ENCODE peak calls at places on chromosome 6, in nine cellular contexts. W is HEK293T; B is activated CD8-positive, alpha-beta memory T cell treated with anti-CD3 and anti-CD28 coated beads for 1 hour; H is stimulated activated CD8-positive, alpha-beta memory T cell treated with anti-CD3 and anti-CD28 coated beads, Interleukin-7, amount 100 ng/mL, for 24 hours; V is stimulated activated CD4-positive, alpha-beta T cell treated with anti-CD3 and anti-CD28 coated beads, Interleukin-4, amount 100 ng/mL, for 4 hours; U is mucosa of descending colon; K is stimulated activated naive CD8-positive, alpha-beta T cell treated with anti-CD3 and anti-CD28 coated beads, Interleukin-15, amount 100 ng/mL, for 72 hours; C is tibial artery; D is midbrain. Q is an unnamed sample.

GRCh38 chr6:148761532-148761951 is 14.7 kb downstream of the UST start:
- DNase-seq in W (no peak), B (no peak), H (no peak), V (no peak), U (peak), K (peak), C (no peak), D (no peak), Q (peak)

GRCh38 chr6:82072771-82073170 is 174.8 kb downstream of the IBTK start:
- DNase-seq in W (no peak), B (no peak), H (no peak), V (no peak), U (no peak), K (no peak), C (no peak), D (no peak), Q (no peak)

GRCh38 chr6:18506387-18507017 is 119.4 kb downstream of the RNF144B start:
- DNase-seq in W (no peak), B (no peak), H (no peak), V (no peak), U (no peak), K (no peak), C (no peak), D (no peak), Q (no peak)

GRCh38 chr6:148426317-148426977 is 83.8 kb downstream of the SASH1 start:
- DNase-seq in W (no peak), B (no peak), H (no peak), V (no peak), U (no peak), K (no peak), C (no peak), D (no peak), Q (no peak)

GRCh38 chr6:108945686-108946158 is 97.5 kb downstream of the ARMC2 start:
- DNase-seq in W (no peak), B (no peak), H (no peak), V (no peak), U (peak), K (no peak), C (peak), D (peak), Q (no peak)

GRCh38 chr6:142279350-142280180 is 22.2 kb upstream of the ADGRG6 start:
- DNase-seq in W (no peak), B (no peak), H (no peak), V (no peak), U (no peak), K (no peak), C (no peak), D (no peak), Q (no peak)

GRCh38 chr6:3529721-3530120 is 72.9 kb upstream of the SLC22A23 start:
- DNase-seq in W (no peak), B (no peak), H (no peak), V (no peak), U (no peak), K (no peak), C (no peak), D (no peak), Q (no peak)

GRCh38 chr6:83708970-83709747 is at the start of gene SNAP91:
- DNase-seq in W (peak), B (no peak), H (no peak), V (no peak), U (peak), K (peak), C (no peak), D (peak), Q (no peak)

GRCh38 chr6:168413856-168414255 is 27.1 kb upstream of the SMOC2 start:
- DNase-seq in W (no peak), B (no peak), H (no peak), V (no peak), U (no peak), K (no peak), C (no peak), D (no peak), Q (no peak)

GRCh38 chr6:47250302-47250701 is 59.4 kb downstream of the TNFRSF21 start:
- DNase-seq in W (no peak), B (no peak), H (no peak), V (no peak), U (no peak), K (no peak), C (no peak), D (no peak), Q (no peak)

GRCh38 chr6:35474129-35474977 is 6.2 kb downstream of the RPL10A start:
- DNase-seq in W (no peak), B (no peak), H (no peak), V (peak), U (no peak), K (no peak), C (no peak), D (no peak), Q (no peak)

GRCh38 chr6:47335456-47335855 is 25.8 kb upstream of the TNFRSF21 start:
- DNase-seq in W (no peak), B (no peak), H (no peak), V (no peak), U (no peak), K (no peak), C (no peak), D (no peak), Q (no peak)

GRCh38 chr6:140966676-140967075 is 1166.0 kb upstream of the GJE1 start:
- DNase-seq in W (no peak), B (no peak), H (no peak), V (no peak), U (no peak), K (no peak), C (no peak), D (no peak), Q (no peak)

GRCh38 chr6:108961985-108962384 is 113.8 kb downstream of the ARMC2 start:
- DNase-seq in W (no peak), B (no peak), H (no peak), V (no peak), U (no peak), K (no peak), C (no peak), D (no peak), Q (no peak)

GRCh38 chr6:12381587-12381986 is 91.4 kb downstream of the EDN1 start:
- DNase-seq in W (no peak), B (no peak), H (no peak), V (no peak), U (no peak), K (no peak), C (no peak), D (no peak), Q (no peak)

GRCh38 chr6:54992789-54993188 is 146.2 kb downstream of the FAM83B start:
- DNase-seq in W (no peak), B (no peak), H (no peak), V (no peak), U (no peak), K (no peak), C (no peak), D (no peak), Q (no peak)

GRCh38 chr6:34919651-34920050 is 30.6 kb downstream of the ANKS1A start:
- DNase-seq in W (no peak), B (no peak), H (no peak), V (no peak), U (no peak), K (no peak), C (no peak), D (no peak), Q (no peak)

GRCh38 chr6:2807342-2808090 is 34.1 kb downstream of the SERPINB1 start:
- DNase-seq in W (no peak), B (no peak), H (no peak), V (no peak), U (no peak), K (no peak), C (no peak), D (no peak), Q (peak)

GRCh38 chr6:6918216-6918983 is 189.4 kb upstream of the RREB1 start:
- DNase-seq in W (no peak), B (no peak), H (peak), V (peak), U (no peak), K (peak), C (no peak), D (no peak), Q (no peak)

GRCh38 chr6:6825986-6826901 is 237.7 kb downstream of the LY86 start:
- DNase-seq in W (no peak), B (no peak), H (no peak), V (no peak), U (no peak), K (peak), C (no peak), D (no peak), Q (peak)

GRCh38 chr6:124298682-124299081 is 495.0 kb downstream of the NKAIN2 start:
- DNase-seq in W (no peak), B (no peak), H (no peak), V (no peak), U (no peak), K (no peak), C (no peak), D (no peak), Q (no peak)

GRCh38 chr6:139981810-139982550 is 607.5 kb upstream of the CITED2 start:
- DNase-seq in W (peak), B (no peak), H (no peak), V (no peak), U (no peak), K (no peak), C (no peak), D (no peak), Q (no peak)

GRCh38 chr6:43570876-43571441 is 4.9 kb downstream of the XPO5 start:
- DNase-seq in W (no peak), B (no peak), H (no peak), V (no peak), U (no peak), K (peak), C (no peak), D (no peak), Q (no peak)

GRCh38 chr6:104644848-104645247 is 214.9 kb downstream of the HACE1 start:
- DNase-seq in W (no peak), B (no peak), H (no peak), V (no peak), U (no peak), K (no peak), C (no peak), D (no peak), Q (no peak)

GRCh38 chr6:91476000-91476399 is 889.1 kb upstream of the MAP3K7 start:
- DNase-seq in W (peak), B (no peak), H (no peak), V (no peak), U (no peak), K (no peak), C (no peak), D (peak), Q (peak)

GRCh38 chr6:44696686-44697085 is 309.2 kb downstream of the CDC5L start:
- DNase-seq in W (no peak), B (no peak), H (no peak), V (no peak), U (no peak), K (no peak), C (no peak), D (no peak), Q (no peak)

GRCh38 chr6:6612308-6612707 is 23.8 kb downstream of the LY86 start:
- DNase-seq in W (no peak), B (no peak), H (no peak), V (no peak), U (no peak), K (no peak), C (no peak), D (no peak), Q (no peak)

GRCh38 chr6:1415416-1416063 is 26.2 kb downstream of the FOXF2 start:
- DNase-seq in W (no peak), B (no peak), H (no peak), V (no peak), U (no peak), K (no peak), C (no peak), D (no peak), Q (no peak)

Q was measured in lung.